ENCODE peak calls at places on chromosomes 13 and 19, in seven cellular contexts. P is GM23338; F is CD8-positive, alpha-beta memory T cell; I is neuronal stem cell; G is MM.1S; B is aorta; Y is pancreas. D is an unnamed sample. For H3K36me3 and H3K4me1, the result is how much of the 10 kb centered on the place peaks cover.

GRCh38 chr13:22285867-22286632 is 615.2 kb downstream of the FGF9 start:
- DNase-seq in P (no peak), F (no peak), I (no peak), G (no peak), B (no peak), Y (no peak), D (no peak)

GRCh38 chr13:102089177-102089576 is 312.7 kb downstream of the FGF14 start:
- DNase-seq in P (no peak), F (no peak), I (no peak), G (no peak), B (no peak), Y (no peak), D (no peak)

GRCh38 chr13:84684804-84685203 is 802.5 kb upstream of the SLITRK1 start:
- DNase-seq in P (no peak), F (no peak), I (no peak), G (no peak), B (no peak), Y (no peak), D (no peak)

GRCh38 chr19:1250374-1251232 is 2.2 kb downstream of the MIDN start:
- DNase-seq in P (peak), F (peak), I (peak), G (no peak), B (peak), Y (peak), D (peak)

GRCh38 chr19:4988770-4989251 is 19.9 kb downstream of the KDM4B start:
- DNase-seq in P (no peak), F (no peak), I (peak), G (no peak), B (peak), Y (no peak), D (no peak)

GRCh38 chr13:113407531-113408393 is 43.8 kb upstream of the GRTP1 start:
- DNase-seq in P (no peak), F (no peak), I (no peak), G (no peak), B (no peak), Y (peak), D (no peak)

GRCh38 chr19:38693380-38694223 is 46.2 kb downstream of the ACTN4 start:
- DNase-seq in P (peak), F (peak), I (peak), G (peak), B (no peak), Y (no peak), D (no peak)

GRCh38 chr19:12937243-12938053 is 961 bp upstream of the CALR start:
- DNase-seq in P (peak), F (no peak), I (no peak), G (peak), B (peak), Y (no peak), D (no peak)

GRCh38 chr19:1591421-1592022 is 1.1 kb downstream of the MBD3 start:
- DNase-seq in P (no peak), F (no peak), I (no peak), G (peak), B (no peak), Y (peak), D (no peak)

GRCh38 chr19:35462476-35462953 is 14.5 kb downstream of the FFAR2 start:
- DNase-seq in P (no peak), F (peak), I (no peak), G (peak), B (no peak), Y (no peak), D (no peak)

GRCh38 chr13:29081697-29082440 is 261.7 kb downstream of the MTUS2 start:
- DNase-seq in P (no peak), F (no peak), I (no peak), G (no peak), B (no peak), Y (no peak), D (no peak)

GRCh38 chr19:8361921-8362793 is 1.8 kb upstream of the ANGPTL4 start:
- DNase-seq in P (no peak), F (no peak), I (no peak), G (peak), B (peak), Y (peak), D (peak)

GRCh38 chr13:44379885-44380284 is 6.3 kb downstream of the SERP2 start:
- DNase-seq in P (no peak), F (no peak), I (no peak), G (no peak), B (no peak), Y (no peak), D (no peak)

GRCh38 chr13:69565334-69565733 is 542.3 kb upstream of the ATXN8OS start:
- DNase-seq in P (peak), F (no peak), I (no peak), G (no peak), B (no peak), Y (no peak), D (no peak)

GRCh38 chr13:112713517-112714253 is 23.8 kb downstream of the ATP11A start:
- DNase-seq in P (no peak), F (no peak), I (no peak), G (no peak), B (no peak), Y (no peak), D (no peak)

GRCh38 chr19:35755550-35756371 is 1.1 kb downstream of the HSPB6 start:
- DNase-seq in P (peak), F (peak), I (no peak), G (no peak), B (peak), Y (peak), D (no peak)

GRCh38 chr13:46475586-46475991 is 77.4 kb upstream of the LRCH1 start:
- DNase-seq in P (no peak), F (no peak), I (no peak), G (no peak), B (no peak), Y (no peak), D (no peak)

GRCh38 chr19:54162241-54162805 is 2.8 kb upstream of the LENG1 start:
- DNase-seq in P (peak), F (peak), I (no peak), G (peak), B (peak), Y (peak), D (peak)

GRCh38 chr13:52785721-52786120 is 46.1 kb upstream of the CNMD start:
- DNase-seq in P (no peak), F (no peak), I (no peak), G (no peak), B (no peak), Y (no peak), D (no peak)

GRCh38 chr13:23794267-23795161 is 94.7 kb downstream of the MIPEP start:
- DNase-seq in P (no peak), F (no peak), I (no peak), G (peak), B (no peak), Y (no peak), D (no peak)

GRCh38 chr13:114112231-114112825 is 20.1 kb downstream of the RASA3 start:
- DNase-seq in P (no peak), F (no peak), I (no peak), G (no peak), B (peak), Y (peak), D (no peak)

GRCh38 chr13:84821261-84821660 is 939.0 kb upstream of the SLITRK1 start:
- DNase-seq in P (no peak), F (no peak), I (no peak), G (no peak), B (no peak), Y (no peak), D (no peak)

GRCh38 chr19:56092685-56093631 is 28.1 kb downstream of the ZNF787 start:
- DNase-seq in P (no peak), F (no peak), I (no peak), G (no peak), B (no peak), Y (no peak), D (no peak)

GRCh38 chr13:110064022-110064421 is 242.9 kb downstream of the COL4A1 start:
- DNase-seq in P (no peak), F (no peak), I (no peak), G (no peak), B (no peak), Y (no peak), D (no peak)

GRCh38 chr13:83286737-83287136 is 595.5 kb downstream of the SLITRK1 start:
- DNase-seq in P (no peak), F (no peak), I (no peak), G (no peak), B (no peak), Y (no peak), D (no peak)

GRCh38 chr13:78762825-78763224 is 103.9 kb upstream of the OBI1 start:
- DNase-seq in P (no peak), F (no peak), I (no peak), G (no peak), B (no peak), Y (no peak), D (no peak)

GRCh38 chr19:44985445-44985844 is 15.8 kb upstream of the RELB start:
- DNase-seq in P (no peak), F (no peak), I (no peak), G (no peak), B (no peak), Y (no peak), D (no peak)
- H3K36me3 ChIP-seq in P (under half), F (under half), I (half or more), G (under half), B (under half), Y (under half), D (half or more)

GRCh38 chr19:6272913-6273600 is 6.7 kb downstream of the MLLT1 start:
- DNase-seq in P (no peak), F (no peak), I (no peak), G (no peak), B (no peak), Y (no peak), D (no peak)
- H3K4me1 ChIP-seq in P (half or more), F (under half), I (under half), G (under half), B (under half), Y (under half), D (half or more)

DNA sequence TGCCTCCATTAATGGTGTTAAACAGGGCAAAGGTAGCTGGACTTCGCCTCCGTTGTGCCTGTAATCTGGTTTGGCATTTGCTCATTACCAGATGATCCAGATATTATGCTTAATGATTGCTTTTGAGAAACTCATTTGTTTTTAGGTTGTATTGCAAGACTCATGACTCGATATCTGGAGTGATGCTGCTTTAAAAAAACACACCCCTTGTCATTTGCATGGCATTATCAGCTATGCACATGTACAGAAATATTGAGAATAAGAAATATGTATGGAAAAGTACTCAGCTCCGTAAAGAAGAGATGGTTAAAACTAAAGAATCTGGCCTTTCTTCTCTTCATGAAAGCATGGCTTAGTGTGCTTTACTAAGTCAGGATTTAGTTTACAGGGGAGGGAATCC is 95.0 kb downstream of the ARHGEF7 start:
- DNase-seq in P (no peak), F (no peak), I (no peak), G (no peak), B (no peak), Y (no peak), D (no peak)
- H3K27ac ChIP-seq in P (peak), F (no peak), I (peak), G (no peak), B (no peak), Y (no peak), D (peak)

DNA sequence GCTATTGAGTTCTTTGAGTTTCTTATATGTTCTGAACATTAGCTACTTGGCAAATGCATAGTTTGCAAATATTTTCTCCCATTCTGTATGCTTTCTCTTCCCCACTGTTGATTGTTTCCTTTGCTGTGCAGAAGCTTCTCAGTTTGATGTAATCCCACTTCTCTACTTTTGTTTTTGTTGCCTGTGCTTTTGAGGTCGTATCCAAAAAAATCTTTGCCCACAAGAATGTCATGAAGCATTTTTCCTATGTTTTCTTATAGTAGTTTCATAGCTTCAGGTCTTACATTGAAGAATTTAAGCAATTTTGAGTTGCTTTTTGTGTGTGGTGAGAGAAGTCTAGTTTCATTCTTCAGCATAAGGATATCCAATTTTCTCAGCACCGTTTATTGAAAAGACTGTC is 536.7 kb upstream of the ARGLU1 start:
- DNase-seq in P (no peak), F (no peak), I (no peak), G (no peak), B (no peak), Y (no peak), D (no peak)
- H3K36me3 ChIP-seq in P (under half), F (under half), I (under half), G (under half), B (under half), Y (under half), D (under half)

DNA sequence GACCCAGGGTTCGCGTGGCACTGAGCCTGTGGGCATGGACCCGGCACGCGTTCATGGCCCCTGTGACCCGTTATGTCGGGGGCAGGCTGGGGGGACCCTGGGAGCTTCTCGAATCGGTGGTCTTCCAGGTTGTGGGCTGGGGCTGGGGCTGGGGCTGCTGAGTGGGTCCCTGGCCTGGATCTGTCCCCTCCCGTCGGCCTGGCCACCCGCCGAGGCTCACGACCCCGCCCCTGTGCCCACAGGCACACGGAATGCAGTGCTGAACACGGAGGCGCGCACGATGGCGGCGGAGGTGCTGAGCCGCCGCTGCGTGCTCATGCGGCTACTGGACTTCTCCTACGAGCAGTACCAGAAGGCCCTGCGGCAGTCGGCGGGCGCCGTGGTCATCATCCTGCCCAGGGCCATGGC is 6.5 kb downstream of the NCLN start:
- DNase-seq in P (no peak), F (no peak), I (no peak), G (no peak), B (no peak), Y (peak), D (no peak)
- H3K4me1 ChIP-seq in P (under half), F (under half), I (under half), G (under half), B (under half), Y (under half), D (under half)